ENCODE peak calls at places on chromosomes 1 and 21, in eight cellular contexts. F is endothelial cell, W is T-cell, R is nephron progenitor cell, N is left cardiac atrium, K is BE2C, C is WTC11, J is coronary artery. O is an unnamed sample.

GRCh38 chr1:155254228-155254713 is 1.0 kb downstream of the ENTREP3 start:
- DNase-seq in F (no peak), R (no peak), C (no peak), J (peak), W (no peak), K (no peak), N (no peak), O (no peak)

GRCh38 chr1:37614105-37614504 is 18.4 kb upstream of the GNL2 start:
- DNase-seq in W (no peak), K (no peak), N (no peak), R (no peak), F (no peak), J (no peak), C (no peak), O (no peak)

GRCh38 chr1:205229916-205230700 is 2.4 kb downstream of the TMCC2 start:
- DNase-seq in C (no peak), W (no peak), J (no peak), N (no peak), K (no peak), F (no peak), R (no peak), O (no peak)

GRCh38 chr21:45580576-45581321 is 38.5 kb upstream of the SLC19A1 start:
- DNase-seq in N (no peak), K (no peak), J (peak), F (no peak), W (no peak), C (peak), R (no peak), O (no peak)

GRCh38 chr1:61672376-61672775 is 52.6 kb downstream of the TM2D1 start:
- DNase-seq in C (no peak), R (no peak), K (no peak), N (no peak), W (no peak), F (no peak), J (no peak), O (no peak)

GRCh38 chr1:54255026-54255425 is 55.1 kb downstream of the MRPL37 start:
- DNase-seq in N (no peak), W (no peak), K (no peak), R (no peak), C (no peak), F (no peak), J (no peak), O (no peak)

GRCh38 chr1:168288311-168289052 is 7.8 kb downstream of the TBX19 start:
- DNase-seq in R (no peak), J (no peak), F (no peak), N (no peak), K (no peak), C (no peak), W (no peak), O (no peak)

GRCh38 chr21:45330075-45330781 is 42.5 kb upstream of the POFUT2 start:
- DNase-seq in C (no peak), W (no peak), K (peak), J (no peak), N (peak), R (no peak), F (no peak), O (no peak)

GRCh38 chr1:225474986-225475820 is 47.4 kb upstream of the LBR start:
- DNase-seq in J (peak), F (peak), W (peak), N (peak), R (peak), C (peak), K (peak), O (peak)

GRCh38 chr1:59143824-59144223 is 153.1 kb upstream of the FGGY start:
- DNase-seq in F (no peak), W (no peak), J (no peak), C (no peak), K (no peak), R (no peak), N (no peak), O (no peak)

GRCh38 chr21:41602511-41602910 is 94.6 kb upstream of the TMPRSS2 start:
- DNase-seq in W (no peak), R (no peak), F (no peak), K (no peak), J (no peak), N (no peak), C (no peak), O (no peak)

GRCh38 chr1:24705260-24706073 is 39.8 kb upstream of the CLIC4 start:
- DNase-seq in F (peak), K (peak), N (peak), W (no peak), J (no peak), C (peak), R (peak), O (no peak)

GRCh38 chr1:3063379-3064295 is 5.4 kb upstream of the PRDM16 start:
- DNase-seq in W (no peak), F (no peak), C (no peak), J (peak), R (peak), K (no peak), N (peak), O (no peak)

GRCh38 chr1:51990478-51990965 is at the start of gene RAB3B:
- DNase-seq in R (peak), K (peak), J (no peak), W (peak), F (peak), N (peak), C (peak), O (peak)

GRCh38 chr21:45134677-45135076 is 60.3 kb downstream of the ADARB1 start:
- DNase-seq in R (no peak), N (no peak), W (no peak), F (no peak), K (no peak), C (no peak), J (no peak), O (no peak)

GRCh38 chr1:1000357-1001056 is 610 bp upstream of the HES4 start:
- DNase-seq in K (peak), J (peak), W (no peak), R (peak), N (peak), F (peak), C (peak), O (no peak)